ENCODE peak calls at places on chromosomes 12 and 14, in seven cellular contexts. K is DMS53, L is Calu3, A is T follicular helper cell, F is LoVo, Q is cardiac septum, I is stomach. U is an unnamed sample.

GRCh38 chr14:22699801-22700564 is 55.8 kb upstream of the OR6J1 start:
- DNase-seq in K (no peak), L (no peak), A (no peak), F (peak; percentile 35), Q (no peak), I (no peak), U (no peak)

GRCh38 chr14:73750161-73750901 is 36.1 kb upstream of the PNMA1 start:
- DNase-seq in K (no peak), L (no peak), A (no peak), F (no peak), Q (no peak), I (peak; percentile 72), U (no peak)

GRCh38 chr12:5922500-5922899 is 22.6 kb downstream of the ANO2 start:
- DNase-seq in K (no peak), L (no peak), A (no peak), F (no peak), Q (no peak), I (no peak), U (no peak)

GRCh38 chr14:71358209-71358931 is 451.1 kb downstream of the PCNX1 start:
- DNase-seq in K (no peak), L (no peak), A (no peak), F (no peak), Q (no peak), I (no peak), U (no peak)

GRCh38 chr12:105754313-105754712 is 384.4 kb downstream of the NUAK1 start:
- DNase-seq in K (no peak), L (no peak), A (no peak), F (no peak), Q (no peak), I (no peak), U (no peak)

GRCh38 chr12:77569876-77570275 is 260.8 kb upstream of the NAV3 start:
- DNase-seq in K (no peak), L (no peak), A (no peak), F (no peak), Q (no peak), I (no peak), U (no peak)

GRCh38 chr12:114405449-114406271 is at the start of gene TBX5:
- DNase-seq in K (no peak), L (no peak), A (no peak), F (no peak), Q (no peak), I (no peak), U (no peak)

GRCh38 chr14:22002860-22003284 is 329.3 kb upstream of the OR4E1 start:
- DNase-seq in K (peak; percentile 69), L (peak; percentile 39), A (peak; percentile 40), F (no peak), Q (no peak), I (no peak), U (no peak)

GRCh38 chr12:122888232-122888752 is 7.6 kb downstream of the VPS37B start:
- DNase-seq in K (peak; percentile 88), L (peak; percentile 91), A (peak; percentile 74), F (peak; percentile 81), Q (peak; percentile 81), I (peak; percentile 86), U (no peak)

GRCh38 chr14:72651715-72652114 is 242.2 kb downstream of the DPF3 start:
- DNase-seq in K (no peak), L (no peak), A (no peak), F (no peak), Q (no peak), I (no peak), U (peak; percentile 30)

GRCh38 chr12:20451759-20452158 is 83.4 kb downstream of the PDE3A start:
- DNase-seq in K (no peak), L (no peak), A (no peak), F (no peak), Q (no peak), I (no peak), U (no peak)

GRCh38 chr12:11824736-11825135 is 175.3 kb downstream of the ETV6 start:
- DNase-seq in K (no peak), L (no peak), A (no peak), F (no peak), Q (no peak), I (no peak), U (no peak)

GRCh38 chr14:73743431-73743931 is 29.3 kb upstream of the PNMA1 start:
- DNase-seq in K (no peak), L (no peak), A (peak; percentile 47), F (no peak), Q (peak; percentile 83), I (no peak), U (no peak)

GRCh38 chr14:104086210-104086660 is 735 bp downstream of the ASPG start:
- DNase-seq in K (no peak), L (no peak), A (no peak), F (no peak), Q (no peak), I (no peak), U (no peak)

GRCh38 chr12:70060634-70061033 is 182.6 kb upstream of the CNOT2 start:
- DNase-seq in K (no peak), L (no peak), A (no peak), F (no peak), Q (no peak), I (no peak), U (no peak)

GRCh38 chr14:52917732-52918131 is 33.1 kb downstream of the FERMT2 start:
- DNase-seq in K (no peak), L (no peak), A (no peak), F (no peak), Q (no peak), I (no peak), U (no peak)

GRCh38 chr12:6469609-6470374 is 685 bp downstream of the VAMP1 start:
- DNase-seq in K (no peak), L (no peak), A (no peak), F (no peak), Q (no peak), I (no peak), U (peak; percentile 12)

GRCh38 chr14:85415015-85415712 is 114.8 kb upstream of the FLRT2 start:
- DNase-seq in K (peak; percentile 38), L (no peak), A (no peak), F (peak; percentile 42), Q (no peak), I (no peak), U (no peak)

GRCh38 chr14:32370720-32371119 is 41.6 kb downstream of the AKAP6 start:
- DNase-seq in K (peak; percentile 40), L (no peak), A (no peak), F (peak; percentile 60), Q (no peak), I (no peak), U (no peak)

GRCh38 chr12:3222306-3222705 is 145.1 kb downstream of the TSPAN9 start:
- DNase-seq in K (no peak), L (no peak), A (no peak), F (no peak), Q (no peak), I (no peak), U (no peak)

GRCh38 chr12:70849265-70849960 is 71.1 kb downstream of the PTPRR start:
- DNase-seq in K (peak; percentile 66), L (no peak), A (no peak), F (peak; percentile 60), Q (no peak), I (no peak), U (no peak)

GRCh38 chr14:75831455-75831854 is 150.3 kb downstream of the TGFB3 start:
- DNase-seq in K (peak; percentile 92), L (peak; percentile 45), A (peak; percentile 10), F (peak; percentile 38), Q (peak; percentile 79), I (peak; percentile 93), U (no peak)

GRCh38 chr14:64598404-64598803 is 48.6 kb downstream of the PPP1R36 start:
- DNase-seq in K (no peak), L (no peak), A (no peak), F (no peak), Q (no peak), I (no peak), U (no peak)

GRCh38 chr14:58733451-58734208 is 95.9 kb downstream of the DACT1 start:
- DNase-seq in K (no peak), L (no peak), A (no peak), F (no peak), Q (no peak), I (no peak), U (no peak)

GRCh38 chr14:26960049-26960688 is 362.3 kb upstream of the NOVA1 start:
- DNase-seq in K (peak; percentile 36), L (no peak), A (no peak), F (no peak), Q (no peak), I (no peak), U (peak; percentile 42)

GRCh38 chr12:122354958-122355641 is 67.4 kb downstream of the CLIP1 start:
- DNase-seq in K (no peak), L (no peak), A (no peak), F (no peak), Q (no peak), I (no peak), U (no peak)

GRCh38 chr12:71477046-71477445 is 37.4 kb downstream of the LGR5 start:
- DNase-seq in K (no peak), L (no peak), A (no peak), F (no peak), Q (no peak), I (no peak), U (no peak)

GRCh38 chr14:67725171-67725570 is 23.5 kb downstream of the RDH12 start:
- DNase-seq in K (no peak), L (no peak), A (no peak), F (no peak), Q (no peak), I (no peak), U (no peak)

GRCh38 chr12:52951640-52952039 is 2.7 kb downstream of the KRT18 start:
- DNase-seq in K (peak; percentile 50), L (no peak), A (no peak), F (no peak), Q (no peak), I (no peak), U (no peak)

U was measured in retina.